ENCODE peak calls at places on chromosomes 2 and 18, in six cellular contexts. U, K, C, R, O and B are unnamed samples.

GRCh38 chr18:32441536-32441935 is 29.1 kb downstream of the GAREM1 start:
- DNase-seq in U (no peak), K (no peak), C (no peak), R (no peak), O (no peak), B (no peak)

GRCh38 chr2:127770973-127771735 is 39.8 kb downstream of the WDR33 start:
- DNase-seq in U (no peak), K (peak), C (peak), R (no peak), O (no peak), B (no peak)

GRCh38 chr2:80546766-80547165 is 242.2 kb upstream of the LRRTM1 start:
- DNase-seq in U (no peak), K (no peak), C (no peak), R (no peak), O (no peak), B (peak)

GRCh38 chr18:24168496-24168895 is 29.6 kb downstream of the CABYR start:
- DNase-seq in U (no peak), K (no peak), C (no peak), R (no peak), O (no peak), B (no peak)

GRCh38 chr2:173962036-173962435 is 3.1 kb downstream of the SP3 start:
- DNase-seq in U (no peak), K (no peak), C (no peak), R (no peak), O (peak), B (no peak)

GRCh38 chr2:84901593-84902120 is 3.8 kb upstream of the TMSB10 start:
- DNase-seq in U (no peak), K (no peak), C (no peak), R (peak), O (no peak), B (no peak)

GRCh38 chr2:16525265-16525887 is 140.3 kb downstream of the CYRIA start:
- DNase-seq in U (no peak), K (no peak), C (no peak), R (no peak), O (peak), B (peak)

GRCh38 chr18:12231040-12231882 is 22.9 kb upstream of the CIDEA start:
- DNase-seq in U (peak), K (no peak), C (no peak), R (no peak), O (no peak), B (no peak)

GRCh38 chr2:219803294-219803693 is 175.9 kb downstream of the SLC4A3 start:
- DNase-seq in U (no peak), K (no peak), C (no peak), R (peak), O (no peak), B (no peak)

GRCh38 chr2:55309441-55309840 is 40.4 kb upstream of the MTIF2 start:
- DNase-seq in U (no peak), K (no peak), C (no peak), R (peak), O (no peak), B (no peak)

GRCh38 chr2:219404954-219405353 is 13.2 kb upstream of the DES start:
- DNase-seq in U (no peak), K (no peak), C (no peak), R (no peak), O (no peak), B (peak)

GRCh38 chr2:241659150-241659739 is 21.8 kb downstream of the ATG4B start:
- DNase-seq in U (peak), K (peak), C (no peak), R (peak), O (peak), B (peak)

GRCh38 chr2:237459226-237459625 is 27.8 kb upstream of the MLPH start:
- DNase-seq in U (no peak), K (no peak), C (no peak), R (no peak), O (no peak), B (no peak)